ENCODE peak calls at places on chromosome 9, in four cellular contexts. U is CD8-positive, alpha-beta T cell; C is heart left ventricle; J is left lung. W is an unnamed sample.

GRCh38 chr9:87109851-87110250 is 162.5 kb upstream of the GAS1 start:
- DNase-seq in U (no peak), J (no peak), C (no peak), W (no peak)

GRCh38 chr9:112783551-112783954 is 33.0 kb downstream of the SNX30 start:
- DNase-seq in C (no peak), U (no peak), J (no peak), W (no peak)

GRCh38 chr9:117341161-117341560 is 73.7 kb downstream of the ASTN2 start:
- DNase-seq in U (no peak), C (no peak), J (no peak), W (no peak)

GRCh38 chr9:25964239-25964638 is 286.0 kb upstream of the TUSC1 start:
- DNase-seq in J (no peak), U (no peak), C (no peak), W (no peak)

GRCh38 chr9:130772185-130772584 is 62.9 kb upstream of the ABL1 start:
- DNase-seq in U (no peak), J (no peak), C (no peak), W (no peak)

GRCh38 chr9:1947438-1947837 is 67.7 kb upstream of the SMARCA2 start:
- DNase-seq in C (no peak), U (no peak), J (no peak), W (no peak)

GRCh38 chr9:89978185-89978584 is 373.4 kb downstream of the GADD45G start:
- DNase-seq in J (no peak), C (no peak), U (no peak), W (no peak)

GRCh38 chr9:70893610-70894122 is 227.8 kb downstream of the TRPM3 start:
- DNase-seq in J (no peak), C (no peak), U (no peak), W (no peak)

GRCh38 chr9:21579209-21579608 is 97.1 kb upstream of the IFNE start:
- DNase-seq in J (no peak), C (no peak), U (no peak), W (peak; percentile 65)

GRCh38 chr9:105415344-105415980 is 32.4 kb upstream of the FSD1L start:
- DNase-seq in C (peak; percentile 49), U (peak; percentile 51), J (peak; percentile 38), W (peak; percentile 58)

GRCh38 chr9:124257865-124258764 is at the start of gene NEK6:
- DNase-seq in C (no peak), J (no peak), U (peak; percentile 8), W (peak; percentile 52)

GRCh38 chr9:87771251-87772006 is 45.5 kb downstream of the CTSL start:
- DNase-seq in U (no peak), C (no peak), J (no peak), W (no peak)

GRCh38 chr9:686381-686813 is 155.1 kb upstream of the DMRT1 start:
- DNase-seq in J (no peak), U (no peak), C (no peak), W (no peak)
- H3K4me3 ChIP-seq in J (no peak overlapping the region), U (no peak overlapping the region), C (no peak overlapping the region), W (no peak overlapping the region)

GRCh38 chr9:81382281-81382680 is 307.1 kb downstream of the TLE1 start:
- DNase-seq in J (no peak), U (no peak), C (no peak), W (no peak)
- H3K27ac ChIP-seq in J (no peak overlapping the region), U (no peak overlapping the region), C (no peak overlapping the region), W (no peak overlapping the region)

GRCh38 chr9:97572892-97573365 is 60.2 kb downstream of the TSTD2 start:
- DNase-seq in J (no peak), U (no peak), C (peak; percentile 2), W (no peak)
- H3K4me1 ChIP-seq in J (no peaks in the 10 kb centered on the region), U (no peaks in the 10 kb centered on the region), C (no peaks in the 10 kb centered on the region), W (peaks cover 7% of the 10 kb centered on the region)

GRCh38 chr9:134393582-134394280 is 67.5 kb downstream of the RXRA start:
- DNase-seq in J (no peak), U (no peak), C (no peak), W (no peak)

GRCh38 chr9:134396258-134396742 is 70.0 kb downstream of the RXRA start:
- DNase-seq in U (peak; percentile 32), C (no peak), J (peak; percentile 64), W (peak; percentile 47)

GRCh38 chr9:134395002-134395517 is 68.8 kb downstream of the RXRA start:
- DNase-seq in J (no peak), C (no peak), U (no peak), W (no peak)

GRCh38 chr9:134396825-134397224 is 70.6 kb downstream of the RXRA start:
- DNase-seq in C (no peak), J (no peak), U (peak; percentile 57), W (peak; percentile 56)

DNA sequence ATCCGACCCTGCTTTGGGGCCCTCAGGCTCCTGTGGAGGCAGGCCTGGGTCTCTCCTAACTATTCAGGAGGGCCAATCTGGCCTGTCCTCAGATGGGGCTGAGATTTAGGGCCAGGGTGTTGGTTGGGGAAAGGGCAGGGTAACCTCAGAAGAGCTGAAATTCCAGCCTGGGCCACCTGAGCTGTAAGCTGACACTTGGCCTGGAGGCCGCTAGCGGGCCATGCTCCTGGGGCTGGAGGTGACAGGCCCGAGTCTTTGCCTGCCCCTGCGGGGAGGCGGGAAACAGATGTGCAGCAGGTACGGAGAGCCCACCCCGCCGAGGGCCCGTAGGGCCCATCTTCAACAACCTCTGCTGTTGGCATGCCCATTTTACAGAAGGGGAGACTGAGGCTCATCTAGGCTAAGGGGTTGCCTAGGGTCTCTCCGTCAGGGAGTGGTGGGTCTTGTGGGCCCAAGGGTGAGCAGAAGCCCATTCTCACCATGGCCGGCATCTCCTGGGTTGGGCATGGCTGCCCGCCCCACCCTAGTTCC is 69.5 kb downstream of the RXRA start:
- DNase-seq in J (no peak), C (no peak), U (no peak), W (no peak)
- H3K4me3 ChIP-seq in J (peak overlapping the region; percentile 30), C (no peak overlapping the region), U (peak overlapping the region; percentile 60), W (peak overlapping the region; percentile 82)

DNA sequence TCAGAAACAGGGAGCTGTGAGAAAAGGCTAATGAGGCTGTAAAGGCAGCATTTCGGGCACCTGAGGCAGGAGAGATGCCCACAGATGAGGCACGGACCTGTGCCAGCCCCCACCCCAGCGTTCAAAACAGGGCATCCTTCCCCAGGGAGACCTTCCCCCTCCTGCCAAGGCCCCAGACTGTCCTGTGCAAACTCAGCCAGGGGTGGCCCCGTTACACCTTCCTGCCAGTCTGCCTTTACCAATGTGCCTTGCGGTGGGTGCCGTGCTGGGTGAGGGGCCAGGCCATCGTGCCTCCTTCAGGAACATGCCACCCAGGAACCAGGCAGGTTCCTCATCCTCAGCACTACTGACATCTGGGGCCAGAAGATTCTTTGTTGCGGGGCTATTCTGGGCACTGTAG is 53.9 kb downstream of the AK8 start:
- DNase-seq in U (no peak), C (no peak), J (no peak), W (no peak)
- H3K27ac ChIP-seq in U (no peak overlapping the region), C (no peak overlapping the region), J (no peak overlapping the region), W (no peak overlapping the region)

GRCh38 chr9:137951107-137951506 is 73.5 kb downstream of the CACNA1B start:
- DNase-seq in U (no peak), C (no peak), J (no peak), W (no peak)

GRCh38 chr9:137953683-137954438 is 76.3 kb downstream of the CACNA1B start:
- DNase-seq in U (no peak), J (no peak), C (no peak), W (no peak)

GRCh38 chr9:137951597-137952490 is 74.3 kb downstream of the CACNA1B start:
- DNase-seq in C (no peak), U (no peak), J (no peak), W (no peak)

GRCh38 chr9:137955224-137955570 is 77.6 kb downstream of the CACNA1B start:
- DNase-seq in J (no peak), U (no peak), C (no peak), W (no peak)

GRCh38 chr9:137952976-137953666 is 75.5 kb downstream of the CACNA1B start:
- DNase-seq in U (no peak), C (no peak), J (no peak), W (no peak)
- H3K4me1 ChIP-seq in U (no peaks in the 10 kb centered on the region), C (no peaks in the 10 kb centered on the region), J (no peaks in the 10 kb centered on the region), W (no peaks in the 10 kb centered on the region)

GRCh38 chr9:108056083-108056804 is 566.7 kb upstream of the KLF4 start:
- DNase-seq in C (no peak), J (no peak), U (no peak), W (no peak)
- H3K4me3 ChIP-seq in C (no peak overlapping the region), J (no peak overlapping the region), U (no peak overlapping the region), W (no peak overlapping the region)

DNA sequence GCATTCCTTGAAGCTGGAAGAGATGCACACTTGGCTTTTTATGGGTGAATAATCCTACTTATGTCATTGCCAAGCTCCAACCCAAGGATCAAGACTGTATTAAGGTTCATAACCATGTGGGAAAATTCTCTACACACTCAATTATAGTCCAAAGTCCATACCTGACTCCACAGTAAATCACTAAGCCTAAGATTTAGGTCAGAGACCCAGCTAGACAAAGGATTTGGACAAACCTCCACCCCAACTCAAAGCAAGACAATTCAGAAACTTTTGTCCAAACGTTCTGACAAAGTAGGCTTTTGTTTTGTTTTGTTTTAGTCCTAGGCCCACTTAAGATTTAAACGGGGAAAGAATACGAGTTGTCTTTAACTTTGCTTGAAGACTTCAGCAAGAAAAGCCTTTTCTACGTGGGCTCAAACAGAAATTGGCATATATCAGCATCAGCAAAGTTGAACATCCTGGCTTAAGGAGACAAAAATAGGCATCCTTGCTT is 1.7 kb downstream of the MEGF9 start:
- DNase-seq in U (no peak), C (no peak), J (no peak), W (no peak)
- H3K27ac ChIP-seq in U (no peak overlapping the region), C (peak overlapping the region; percentile 63), J (peak overlapping the region; percentile 95), W (peak overlapping the region; percentile 72)

GRCh38 chr9:93952784-93953491 is 2.2 kb downstream of the BARX1 start:
- DNase-seq in C (no peak), J (no peak), U (no peak), W (no peak)
- H3K4me1 ChIP-seq in C (peaks cover 10% of the 10 kb centered on the region), J (peaks cover 16% of the 10 kb centered on the region), U (peaks cover 41% of the 10 kb centered on the region), W (peaks cover 44% of the 10 kb centered on the region)